ENCODE peak calls at places on chromosomes 2 and 18, in ten cellular contexts. N is T-cell, M is posterior vena cava, O is non-pigmented ciliary epithelial cell, S is transverse colon, J is NCI-H2081, U is cardiac muscle cell, Y is heart right ventricle, Q is NCI-H345, L is adipocyte. E is an unnamed sample.

GRCh38 chr2:88159955-88160415 is 10.2 kb upstream of the THNSL2 start:
- DNase-seq in N (peak), M (no peak), O (peak), S (peak), J (peak), U (peak), Y (no peak), Q (peak), L (peak), E (peak)

GRCh38 chr2:118576109-118576855 is 271.2 kb downstream of the EN1 start:
- DNase-seq in N (no peak), M (no peak), O (no peak), S (no peak), J (no peak), U (peak), Y (no peak), Q (no peak), L (no peak), E (no peak)

GRCh38 chr2:180122874-180123273 is 115.8 kb upstream of the CWC22 start:
- DNase-seq in N (no peak), M (no peak), O (peak), S (no peak), J (no peak), U (no peak), Y (no peak), Q (no peak), L (no peak), E (peak)

GRCh38 chr18:58993260-58993659 is 128.6 kb downstream of the ZNF532 start:
- DNase-seq in N (no peak), M (no peak), O (peak), S (no peak), J (no peak), U (no peak), Y (no peak), Q (no peak), L (peak), E (no peak)

GRCh38 chr2:36597003-36597531 is 901 bp downstream of the FEZ2 start:
- DNase-seq in N (no peak), M (no peak), O (no peak), S (no peak), J (no peak), U (no peak), Y (no peak), Q (no peak), L (no peak), E (no peak)

GRCh38 chr2:107002735-107003134 is 116.8 kb upstream of the ST6GAL2 start:
- DNase-seq in N (no peak), M (no peak), O (no peak), S (no peak), J (no peak), U (no peak), Y (no peak), Q (no peak), L (no peak), E (no peak)

GRCh38 chr2:172844021-172844420 is 108.4 kb downstream of the RAPGEF4 start:
- DNase-seq in N (no peak), M (no peak), O (no peak), S (no peak), J (peak), U (no peak), Y (no peak), Q (no peak), L (no peak), E (no peak)

GRCh38 chr2:15596968-15597367 is 5.3 kb downstream of the DDX1 start:
- DNase-seq in N (no peak), M (no peak), O (no peak), S (no peak), J (no peak), U (no peak), Y (no peak), Q (no peak), L (no peak), E (no peak)

GRCh38 chr2:17429130-17429529 is 89.1 kb downstream of the RAD51AP2 start:
- DNase-seq in N (no peak), M (no peak), O (peak), S (no peak), J (no peak), U (no peak), Y (no peak), Q (no peak), L (peak), E (no peak)

GRCh38 chr2:171391532-171391931 is 42.3 kb downstream of the METTL8 start:
- DNase-seq in N (no peak), M (no peak), O (no peak), S (no peak), J (no peak), U (no peak), Y (no peak), Q (no peak), L (no peak), E (no peak)

GRCh38 chr2:75561566-75562512 is 1.1 kb upstream of the EVA1A start:
- DNase-seq in N (no peak), M (no peak), O (no peak), S (no peak), J (no peak), U (no peak), Y (no peak), Q (no peak), L (peak), E (no peak)

GRCh38 chr2:67455219-67456142 is 58.3 kb downstream of the ETAA1 start:
- DNase-seq in N (no peak), M (no peak), O (no peak), S (no peak), J (peak), U (no peak), Y (no peak), Q (no peak), L (no peak), E (no peak)

GRCh38 chr2:127479219-127479825 is 47.0 kb downstream of the IWS1 start:
- DNase-seq in N (no peak), M (no peak), O (peak), S (no peak), J (peak), U (peak), Y (no peak), Q (peak), L (peak), E (peak)

GRCh38 chr2:168210216-168210897 is 37.0 kb downstream of the STK39 start:
- DNase-seq in N (no peak), M (no peak), O (no peak), S (no peak), J (no peak), U (no peak), Y (no peak), Q (no peak), L (no peak), E (no peak)

GRCh38 chr18:76909418-76909817 is 87.1 kb downstream of the ZNF236 start:
- DNase-seq in N (no peak), M (no peak), O (no peak), S (no peak), J (no peak), U (no peak), Y (no peak), Q (no peak), L (no peak), E (no peak)

GRCh38 chr2:241223211-241224067 is 35.0 kb downstream of the ANO7 start:
- DNase-seq in N (no peak), M (peak), O (no peak), S (no peak), J (no peak), U (no peak), Y (no peak), Q (no peak), L (peak), E (no peak)

GRCh38 chr2:72694715-72695496 is 130.9 kb downstream of the EXOC6B start:
- DNase-seq in N (no peak), M (no peak), O (peak), S (peak), J (peak), U (peak), Y (peak), Q (no peak), L (peak), E (peak)

GRCh38 chr2:21486445-21486844 is 362.7 kb downstream of the TDRD15 start:
- DNase-seq in N (no peak), M (no peak), O (no peak), S (no peak), J (no peak), U (no peak), Y (no peak), Q (no peak), L (no peak), E (no peak)

GRCh38 chr2:9813312-9814128 is 29.8 kb upstream of the TAF1B start:
- DNase-seq in N (peak), M (peak), O (no peak), S (peak), J (peak), U (peak), Y (peak), Q (peak), L (peak), E (no peak)

GRCh38 chr18:26471027-26471426 is 77.3 kb downstream of the KCTD1 start:
- DNase-seq in N (no peak), M (no peak), O (peak), S (no peak), J (no peak), U (peak), Y (no peak), Q (no peak), L (no peak), E (no peak)